ENCODE peak calls at places on chromosomes 11 and 22, in eight cellular contexts. I, J, P, Y, N, T, Z and M are unnamed samples.

GRCh38 chr11:133239530-133239929 is 292.8 kb downstream of the OPCML start:
- DNase-seq in T (no peak), J (no peak), N (no peak), Y (no peak), P (no peak), I (no peak), Z (no peak), M (no peak)

GRCh38 chr11:6618117-6619020 is 853 bp downstream of the TPP1 start:
- DNase-seq in T (peak), I (no peak), Y (peak), J (no peak), P (peak), Z (no peak), N (no peak), M (peak)

GRCh38 chr11:34266090-34266912 is 91.5 kb downstream of the ABTB2 start:
- DNase-seq in T (peak), P (no peak), I (no peak), J (peak), Y (peak), Z (no peak), N (no peak), M (peak)

GRCh38 chr11:132187814-132188213 is 817.4 kb downstream of the NTM start:
- DNase-seq in N (no peak), I (no peak), J (peak), P (no peak), T (no peak), Z (no peak), Y (no peak), M (no peak)

GRCh38 chr11:93822359-93822758 is 28.1 kb downstream of the VSTM5 start:
- DNase-seq in Y (no peak), N (no peak), J (no peak), T (no peak), Z (no peak), P (no peak), I (no peak), M (no peak)

GRCh38 chr11:126411971-126412381 is 56.5 kb downstream of the ST3GAL4 start:
- DNase-seq in I (peak), J (no peak), N (no peak), P (no peak), Y (no peak), T (no peak), Z (no peak), M (no peak)

GRCh38 chr11:77151804-77152513 is 23.9 kb downstream of the MYO7A start:
- DNase-seq in I (no peak), J (no peak), Z (no peak), Y (peak), T (no peak), N (no peak), P (no peak), M (no peak)

GRCh38 chr11:82012276-82012675 is 721.4 kb downstream of the FAM181B start:
- DNase-seq in J (no peak), Z (no peak), P (no peak), Y (no peak), N (no peak), T (no peak), I (no peak), M (no peak)

GRCh38 chr22:37731804-37732471 is 35.1 kb downstream of the TRIOBP start:
- DNase-seq in T (no peak), J (no peak), Y (peak), N (no peak), Z (peak), P (peak), I (no peak), M (no peak)

GRCh38 chr11:6405039-6405667 is 13.7 kb downstream of the APBB1 start:
- DNase-seq in Z (peak), N (no peak), J (no peak), I (no peak), Y (no peak), P (no peak), T (no peak), M (no peak)

GRCh38 chr11:11288972-11289616 is 64.0 kb downstream of the CSNK2A3 start:
- DNase-seq in P (no peak), I (no peak), T (no peak), N (no peak), J (no peak), Y (no peak), Z (no peak), M (no peak)

GRCh38 chr11:94694309-94695060 is 73.7 kb upstream of the AMOTL1 start:
- DNase-seq in Z (no peak), P (no peak), J (no peak), T (no peak), I (no peak), N (no peak), Y (no peak), M (no peak)

GRCh38 chr11:45852018-45852711 is 4.9 kb downstream of the CRY2 start:
- DNase-seq in N (no peak), T (no peak), Y (no peak), P (no peak), Z (no peak), J (no peak), I (no peak), M (no peak)

DNA sequence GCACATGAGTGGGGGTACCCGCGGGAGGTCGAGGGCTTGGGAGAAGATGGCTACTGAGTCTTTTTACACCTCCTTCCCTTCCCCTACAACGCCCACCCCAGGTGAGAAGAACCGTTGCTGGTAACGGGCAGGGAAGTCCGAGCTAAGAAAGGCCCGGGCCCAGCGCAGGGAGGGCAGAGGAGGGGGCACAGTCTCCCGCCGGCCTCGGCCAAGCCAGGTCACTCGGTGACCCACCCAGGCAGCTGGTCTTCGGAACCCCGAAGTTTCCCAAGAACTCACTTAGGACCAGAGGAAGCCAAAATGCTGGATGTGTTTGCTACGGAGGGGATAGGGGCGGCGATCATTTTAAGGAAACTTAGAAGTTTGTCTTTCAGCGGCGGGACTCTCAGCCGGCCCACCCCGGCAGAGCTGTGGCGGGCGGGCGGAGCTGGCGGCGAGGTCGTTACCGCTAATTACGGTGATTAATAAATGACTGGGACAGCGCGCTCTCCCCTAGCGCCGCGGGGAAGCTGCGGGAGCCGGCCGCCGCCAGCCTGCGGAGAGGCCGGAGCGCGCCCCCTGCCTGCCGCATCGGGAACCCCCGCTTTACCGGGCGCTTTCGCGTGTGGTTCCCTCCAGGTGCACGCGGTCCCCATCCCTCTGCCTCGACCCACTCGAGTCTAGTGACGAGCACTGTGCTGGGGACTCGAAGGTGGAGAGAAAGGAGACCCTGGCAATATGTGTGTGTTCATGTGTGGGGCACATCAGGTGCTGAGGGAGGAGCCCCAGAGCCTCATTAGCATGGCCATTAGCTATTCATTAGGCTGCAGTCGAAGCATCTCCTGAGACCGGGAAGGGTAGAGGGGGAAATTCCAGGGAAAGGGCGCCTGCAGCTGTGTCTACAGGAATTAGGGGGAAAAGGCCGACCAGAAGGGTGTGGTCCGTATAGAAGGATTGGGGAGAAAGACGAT is 945 bp downstream of the ROBO3 start:
- DNase-seq in Z (no peak), I (peak), P (peak), N (no peak), J (no peak), Y (peak), T (peak), M (no peak)
- H3K4me3 ChIP-seq in Z (no peak), I (peak), P (peak), N (peak), J (peak), Y (no peak), T (peak), M (no peak)

GRCh38 chr11:121499405-121499804 is 46.6 kb upstream of the SORL1-AS1 start:
- DNase-seq in I (no peak), N (no peak), Z (no peak), Y (no peak), J (no peak), P (no peak), T (no peak), M (no peak)
- H3K4me3 ChIP-seq in I (no peak), N (no peak), Z (no peak), Y (no peak), J (no peak), P (no peak), T (no peak), M (no peak)

GRCh38 chr22:47045691-47046410 is 283.4 kb downstream of the TBC1D22A start:
- DNase-seq in T (no peak), I (no peak), Z (peak), J (no peak), N (no peak), Y (no peak), P (no peak), M (no peak)
- H3K4me3 ChIP-seq in T (no peak), I (no peak), Z (no peak), J (no peak), N (no peak), Y (no peak), P (no peak), M (no peak)

DNA sequence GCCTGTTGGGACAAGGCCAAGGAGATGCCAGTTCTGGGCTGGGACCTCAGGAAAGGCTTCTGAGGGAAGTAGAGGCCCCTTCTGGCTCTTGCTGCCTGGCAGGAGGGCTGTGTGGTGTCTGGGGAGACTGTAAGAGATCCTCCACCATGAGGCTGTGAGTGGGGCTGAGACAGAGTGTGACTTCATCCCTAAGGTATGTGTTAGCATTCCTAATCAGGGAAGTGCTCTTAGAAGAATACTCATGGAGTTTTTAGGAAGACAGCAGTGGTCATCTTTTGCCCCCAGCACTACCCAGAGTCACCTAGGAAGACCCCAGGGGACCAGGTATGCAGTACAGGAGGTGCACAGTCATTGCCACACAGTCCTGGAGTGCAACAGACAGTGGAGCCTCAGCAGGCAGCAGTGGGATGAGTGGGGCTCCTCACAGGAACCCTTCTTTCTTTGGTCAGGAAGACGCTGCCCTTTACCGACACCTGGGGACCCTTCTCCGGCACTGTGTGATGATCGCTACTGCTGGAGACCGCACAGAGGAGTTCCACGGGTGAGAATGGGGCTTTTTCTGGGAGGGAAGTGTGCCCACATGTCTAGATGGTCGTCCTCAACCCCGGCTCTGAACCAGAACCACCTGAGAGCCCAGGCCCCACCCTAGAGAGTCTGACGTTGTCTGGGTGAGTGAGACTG is 2.8 kb downstream of the RIC8A start:
- DNase-seq in P (peak), N (peak), I (no peak), T (peak), Y (no peak), J (peak), Z (no peak), M (peak)
- H3K4me3 ChIP-seq in P (no peak), N (peak), I (peak), T (peak), Y (no peak), J (peak), Z (no peak), M (no peak)

GRCh38 chr22:39312410-39312809 is 7.0 kb downstream of the RPL3 start:
- DNase-seq in N (no peak), T (no peak), Z (no peak), I (no peak), J (no peak), Y (no peak), P (no peak), M (no peak)

GRCh38 chr22:39315389-39315788 is 4.0 kb downstream of the RPL3 start:
- DNase-seq in P (no peak), Z (no peak), T (no peak), Y (no peak), N (no peak), I (no peak), J (no peak), M (no peak)

GRCh38 chr22:39313258-39314001 is 6.0 kb downstream of the RPL3 start:
- DNase-seq in N (no peak), J (no peak), Y (no peak), Z (no peak), P (no peak), T (no peak), I (no peak), M (no peak)

GRCh38 chr22:39316440-39317083 is 2.9 kb downstream of the RPL3 start:
- DNase-seq in N (peak), T (peak), Z (peak), I (no peak), P (peak), Y (peak), J (peak), M (peak)

DNA sequence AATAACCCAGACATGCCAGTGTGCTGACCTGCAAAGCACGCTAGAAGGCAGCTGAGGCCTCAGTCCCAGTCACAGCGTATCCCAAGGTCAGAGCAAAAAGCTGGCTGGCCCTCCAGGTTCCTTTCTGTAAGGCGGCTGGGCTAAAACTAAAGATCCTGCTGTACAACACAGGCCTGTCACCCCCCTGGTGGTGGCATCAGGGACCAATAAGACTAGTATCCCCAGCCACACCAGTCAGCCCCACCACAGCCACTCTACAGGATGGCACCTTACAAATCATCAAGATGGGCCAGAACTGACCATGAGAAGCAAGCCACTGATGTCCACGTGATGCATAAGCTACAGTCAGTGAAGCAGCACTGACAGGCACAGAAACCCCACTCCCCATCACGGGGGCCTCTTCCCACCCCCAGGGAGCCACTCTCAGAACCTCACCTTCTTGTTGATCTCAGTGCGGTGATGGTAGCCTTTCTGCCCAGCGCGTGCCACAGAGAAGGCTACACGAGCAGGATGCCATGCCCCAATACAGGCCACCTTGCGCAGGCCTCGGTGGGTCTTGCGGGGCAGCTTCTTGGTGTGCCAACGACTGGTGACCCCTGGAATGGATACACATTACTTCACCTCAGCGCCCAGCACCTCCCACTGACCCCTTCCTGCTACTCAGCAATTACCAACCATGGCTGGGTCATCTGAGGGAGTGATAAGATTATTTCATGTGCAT is 5.0 kb downstream of the RPL3 start:
- DNase-seq in I (no peak), J (no peak), Z (peak), Y (no peak), P (no peak), N (no peak), T (no peak), M (no peak)
- H3K4me3 ChIP-seq in I (no peak), J (no peak), Z (no peak), Y (no peak), P (no peak), N (no peak), T (no peak), M (no peak)